ENCODE peak calls at places on chromosome 11, in eight cellular contexts. One of them, this sample, is unnamed.

GRCh38 chr11:103529217-103529684 is 420.0 kb downstream of the DYNC2H1 start:
- DNase-seq in NCI-H1092: no peak
- DNase-seq in stimulated activated CD8-positive, alpha-beta memory T cell treated with anti-CD3 and anti-CD28 coated beads, Interleukin-7, amount 100 ng/mL, for 1 hour: no peak
- DNase-seq in HFFc6: peak
- DNase-seq in amniotic epithelial cell: peak
- DNase-seq in lung: no peak
- DNase-seq in body of pancreas: no peak
- DNase-seq in effector memory CD8-positive, alpha-beta T cell: no peak
- DNase-seq in this sample: peak

GRCh38 chr11:100676901-100677300 is 10.2 kb upstream of the ARHGAP42 start:
- DNase-seq in stimulated activated CD8-positive, alpha-beta memory T cell treated with anti-CD3 and anti-CD28 coated beads, Interleukin-7, amount 100 ng/mL, for 1 hour: no peak
- DNase-seq in lung: no peak
- DNase-seq in NCI-H1092: no peak
- DNase-seq in body of pancreas: no peak
- DNase-seq in HFFc6: no peak
- DNase-seq in amniotic epithelial cell: peak
- DNase-seq in effector memory CD8-positive, alpha-beta T cell: no peak
- DNase-seq in this sample: no peak

GRCh38 chr11:133930767-133931448 is 25.9 kb downstream of the IGSF9B start:
- DNase-seq in amniotic epithelial cell: no peak
- DNase-seq in HFFc6: no peak
- DNase-seq in lung: no peak
- DNase-seq in body of pancreas: no peak
- DNase-seq in stimulated activated CD8-positive, alpha-beta memory T cell treated with anti-CD3 and anti-CD28 coated beads, Interleukin-7, amount 100 ng/mL, for 1 hour: no peak
- DNase-seq in effector memory CD8-positive, alpha-beta T cell: no peak
- DNase-seq in NCI-H1092: no peak
- DNase-seq in this sample: no peak

GRCh38 chr11:41018224-41018623 is 441.2 kb downstream of the LRRC4C start:
- DNase-seq in body of pancreas: no peak
- DNase-seq in HFFc6: no peak
- DNase-seq in lung: no peak
- DNase-seq in NCI-H1092: no peak
- DNase-seq in stimulated activated CD8-positive, alpha-beta memory T cell treated with anti-CD3 and anti-CD28 coated beads, Interleukin-7, amount 100 ng/mL, for 1 hour: no peak
- DNase-seq in effector memory CD8-positive, alpha-beta T cell: no peak
- DNase-seq in amniotic epithelial cell: no peak
- DNase-seq in this sample: no peak

GRCh38 chr11:100923555-100923954 is 206.1 kb downstream of the PGR start:
- DNase-seq in lung: no peak
- DNase-seq in effector memory CD8-positive, alpha-beta T cell: no peak
- DNase-seq in HFFc6: peak
- DNase-seq in stimulated activated CD8-positive, alpha-beta memory T cell treated with anti-CD3 and anti-CD28 coated beads, Interleukin-7, amount 100 ng/mL, for 1 hour: no peak
- DNase-seq in body of pancreas: no peak
- DNase-seq in NCI-H1092: no peak
- DNase-seq in amniotic epithelial cell: peak
- DNase-seq in this sample: peak

GRCh38 chr11:75398906-75399305 is 412 bp upstream of the RPS3 start:
- DNase-seq in lung: no peak
- DNase-seq in amniotic epithelial cell: no peak
- DNase-seq in effector memory CD8-positive, alpha-beta T cell: no peak
- DNase-seq in body of pancreas: no peak
- DNase-seq in stimulated activated CD8-positive, alpha-beta memory T cell treated with anti-CD3 and anti-CD28 coated beads, Interleukin-7, amount 100 ng/mL, for 1 hour: no peak
- DNase-seq in HFFc6: no peak
- DNase-seq in NCI-H1092: no peak
- DNase-seq in this sample: no peak

GRCh38 chr11:95465887-95466286 is 234.9 kb upstream of the SESN3 start:
- DNase-seq in amniotic epithelial cell: no peak
- DNase-seq in NCI-H1092: no peak
- DNase-seq in body of pancreas: no peak
- DNase-seq in stimulated activated CD8-positive, alpha-beta memory T cell treated with anti-CD3 and anti-CD28 coated beads, Interleukin-7, amount 100 ng/mL, for 1 hour: no peak
- DNase-seq in HFFc6: no peak
- DNase-seq in lung: no peak
- DNase-seq in effector memory CD8-positive, alpha-beta T cell: no peak
- DNase-seq in this sample: no peak

GRCh38 chr11:82225930-82226329 is 507.7 kb downstream of the FAM181B start:
- DNase-seq in body of pancreas: no peak
- DNase-seq in NCI-H1092: no peak
- DNase-seq in amniotic epithelial cell: no peak
- DNase-seq in stimulated activated CD8-positive, alpha-beta memory T cell treated with anti-CD3 and anti-CD28 coated beads, Interleukin-7, amount 100 ng/mL, for 1 hour: no peak
- DNase-seq in HFFc6: no peak
- DNase-seq in lung: no peak
- DNase-seq in effector memory CD8-positive, alpha-beta T cell: no peak
- DNase-seq in this sample: no peak

GRCh38 chr11:46451759-46452158 is 60.2 kb upstream of the CHRM4 start:
- DNase-seq in effector memory CD8-positive, alpha-beta T cell: no peak
- DNase-seq in NCI-H1092: no peak
- DNase-seq in body of pancreas: no peak
- DNase-seq in HFFc6: no peak
- DNase-seq in lung: no peak
- DNase-seq in amniotic epithelial cell: no peak
- DNase-seq in stimulated activated CD8-positive, alpha-beta memory T cell treated with anti-CD3 and anti-CD28 coated beads, Interleukin-7, amount 100 ng/mL, for 1 hour: no peak
- DNase-seq in this sample: no peak

GRCh38 chr11:34234086-34234740 is 123.6 kb downstream of the ABTB2 start:
- DNase-seq in body of pancreas: peak
- DNase-seq in stimulated activated CD8-positive, alpha-beta memory T cell treated with anti-CD3 and anti-CD28 coated beads, Interleukin-7, amount 100 ng/mL, for 1 hour: peak
- DNase-seq in NCI-H1092: no peak
- DNase-seq in amniotic epithelial cell: peak
- DNase-seq in HFFc6: peak
- DNase-seq in lung: peak
- DNase-seq in effector memory CD8-positive, alpha-beta T cell: peak
- DNase-seq in this sample: peak

This sample was measured in foreskin fibroblast.